ENCODE peak calls at places on chromosomes 6 and 20, in four cellular contexts. A is IMR-90, R is psoas muscle, E is pancreas. S is an unnamed sample. For H3K9me3, the result is how much of the 10 kb centered on the place peaks cover.

GRCh38 chr6:44268095-44268628 is 2.1 kb upstream of the TMEM151B start:
- DNase-seq in E (peak), A (peak), R (no peak), S (no peak)

GRCh38 chr6:79657238-79657637 is 26.1 kb downstream of the SH3BGRL2 start:
- DNase-seq in R (no peak), A (no peak), E (no peak), S (no peak)

GRCh38 chr6:165732696-165733486 is 69.8 kb upstream of the PDE10A start:
- DNase-seq in A (no peak), E (no peak), R (no peak), S (no peak)

GRCh38 chr20:51318058-51318960 is 224.2 kb downstream of the NFATC2 start:
- DNase-seq in E (peak), R (no peak), A (no peak), S (peak)

GRCh38 chr20:37627060-37627766 is 66.6 kb upstream of the CTNNBL1 start:
- DNase-seq in A (peak), R (peak), E (peak), S (no peak)

GRCh38 chr6:169166896-169167580 is 86.6 kb downstream of the THBS2 start:
- DNase-seq in A (no peak), R (no peak), E (no peak), S (no peak)

GRCh38 chr6:44224154-44224977 is 971 bp downstream of the SLC29A1 start:
- DNase-seq in R (no peak), E (no peak), A (peak), S (no peak)

GRCh38 chr6:149079911-149080501 is 237.5 kb upstream of the TAB2 start:
- DNase-seq in A (peak), R (peak), E (no peak), S (no peak)

GRCh38 chr6:125858427-125859320 is 67.9 kb downstream of the NCOA7 start:
- DNase-seq in A (peak), E (peak), R (no peak), S (peak)

GRCh38 chr6:28281288-28282064 is at the start of gene PGBD1:
- DNase-seq in R (peak), E (peak), A (peak), S (peak)

GRCh38 chr6:127879685-127880084 is 21.2 kb downstream of the THEMIS start:
- DNase-seq in E (no peak), A (peak), R (no peak), S (peak)

GRCh38 chr6:106825156-106825555 is 149.4 kb downstream of the CD24 start:
- DNase-seq in A (no peak), R (no peak), E (no peak), S (no peak)

GRCh38 chr20:18066421-18067333 is 9.0 kb upstream of the OVOL2 start:
- DNase-seq in A (no peak), E (no peak), R (no peak), S (no peak)

GRCh38 chr6:133953634-133954415 is 801 bp downstream of the TBPL1 start:
- DNase-seq in E (no peak), A (no peak), R (no peak), S (no peak)

GRCh38 chr6:79070206-79070825 is 7.7 kb downstream of the PHIP start:
- DNase-seq in E (no peak), R (no peak), A (peak), S (no peak)

GRCh38 chr6:31138982-31139381 is at the start of gene PSORS1C2:
- DNase-seq in E (no peak), R (no peak), A (no peak), S (no peak)
- H3K4me3 ChIP-seq in E (no peak), R (no peak), A (no peak), S (no peak)

GRCh38 chr6:29720863-29721262 is 2.4 kb upstream of the HLA-F start:
- DNase-seq in A (no peak), E (no peak), R (no peak), S (no peak)
- TF ChIP-seq CTCF in A (no peak), E (no peak), R (no peak), S (no peak)

GRCh38 chr20:41599699-41600104 is 18.5 kb downstream of the CHD6 start:
- DNase-seq in E (no peak), A (no peak), R (no peak), S (no peak)

GRCh38 chr20:41604002-41604401 is 14.2 kb downstream of the CHD6 start:
- DNase-seq in E (no peak), R (no peak), A (no peak), S (no peak)

GRCh38 chr20:41601742-41602141 is 16.4 kb downstream of the CHD6 start:
- DNase-seq in E (no peak), A (no peak), R (no peak), S (no peak)

GRCh38 chr20:41598719-41599118 is 19.5 kb downstream of the CHD6 start:
- DNase-seq in R (no peak), E (no peak), A (no peak), S (no peak)

GRCh38 chr20:41600926-41601631 is 17.1 kb downstream of the CHD6 start:
- DNase-seq in A (no peak), R (no peak), E (no peak), S (no peak)
- H3K9me3 ChIP-seq in A (under half), R (under half), E (under half), S (half or more)

GRCh38 chr6:52286798-52287432 is 2.4 kb upstream of the MCM3 start:
- DNase-seq in E (peak), R (peak), A (peak), S (peak)
- H3K4me3 ChIP-seq in E (no peak), R (no peak), A (no peak), S (no peak)

GRCh38 chr20:46939031-46939430 is 44.4 kb downstream of the EYA2 start:
- DNase-seq in E (no peak), R (no peak), A (no peak), S (no peak)

GRCh38 chr20:46937827-46938226 is 43.2 kb downstream of the EYA2 start:
- DNase-seq in E (no peak), R (no peak), A (no peak), S (no peak)

GRCh38 chr20:46941404-46941803 is 46.8 kb downstream of the EYA2 start:
- DNase-seq in R (no peak), E (no peak), A (no peak), S (no peak)

GRCh38 chr20:46940616-46941015 is 46.0 kb downstream of the EYA2 start:
- DNase-seq in R (no peak), A (no peak), E (no peak), S (no peak)

GRCh38 chr20:46939566-46939965 is 44.9 kb downstream of the EYA2 start:
- DNase-seq in R (no peak), A (no peak), E (no peak), S (no peak)
- TF ChIP-seq CTCF in R (no peak), A (no peak), E (no peak), S (no peak)

GRCh38 chr20:41580384-41580783 is 37.8 kb downstream of the CHD6 start:
- DNase-seq in R (no peak), A (no peak), E (no peak), S (no peak)
- H3K9me3 ChIP-seq in R (under half), A (under half), E (under half), S (under half)

GRCh38 chr6:146768722-146769121 is 169.9 kb downstream of the ADGB start:
- DNase-seq in E (no peak), R (no peak), A (no peak), S (no peak)

GRCh38 chr6:146770965-146771735 is 172.4 kb downstream of the ADGB start:
- DNase-seq in R (peak), A (no peak), E (no peak), S (no peak)

GRCh38 chr6:146767632-146768031 is 168.9 kb downstream of the ADGB start:
- DNase-seq in E (no peak), R (no peak), A (no peak), S (no peak)

GRCh38 chr6:146775227-146775626 is 176.5 kb downstream of the ADGB start:
- DNase-seq in R (no peak), A (no peak), E (no peak), S (no peak)

GRCh38 chr6:146770275-146770964 is 171.6 kb downstream of the ADGB start:
- DNase-seq in A (no peak), R (no peak), E (no peak), S (no peak)
- H3K4me3 ChIP-seq in A (no peak), R (no peak), E (no peak), S (no peak)

GRCh38 chr6:104766601-104767000 is 93.1 kb downstream of the HACE1 start:
- DNase-seq in A (no peak), E (no peak), R (no peak), S (no peak)

GRCh38 chr6:104771258-104771832 is 88.4 kb downstream of the HACE1 start:
- DNase-seq in A (peak), E (no peak), R (no peak), S (no peak)

DNA sequence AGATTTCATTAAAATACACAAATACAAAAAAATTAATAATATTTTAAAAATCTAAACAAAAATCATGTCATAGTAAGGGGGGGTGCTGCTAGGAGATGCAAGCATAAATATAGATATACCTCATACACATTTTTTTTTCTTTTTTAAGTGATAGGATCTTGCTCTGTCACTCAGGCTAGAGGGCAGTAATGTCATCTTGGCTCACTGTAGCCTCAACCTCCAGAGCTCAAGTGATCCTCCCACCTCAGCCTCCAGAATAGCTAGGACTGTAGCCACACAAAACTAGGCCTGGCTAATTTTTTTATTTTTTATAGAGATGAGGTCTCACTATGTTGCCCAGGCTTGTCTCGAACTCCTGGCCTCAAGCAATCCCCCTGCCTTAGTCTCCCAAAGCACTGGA is 90.8 kb downstream of the HACE1 start:
- DNase-seq in E (no peak), R (no peak), A (no peak), S (no peak)
- TF ChIP-seq CTCF in E (no peak), R (no peak), A (no peak), S (no peak)